ENCODE peak calls at places on chromosomes 1 and 21, in ten cellular contexts. Z, P, U, Y, A, M, R, D, C and J are unnamed samples.

GRCh38 chr21:33643658-33644311 is 1.5 kb downstream of the ITSN1 start:
- DNase-seq in Z (no peak), P (peak; percentile 39), U (peak; percentile 26), Y (no peak), A (no peak), M (peak; percentile 27), R (no peak), D (no peak), C (no peak), J (no peak)

GRCh38 chr1:175094626-175095025 is 27.0 kb downstream of the TNN start:
- DNase-seq in Z (no peak), P (no peak), U (no peak), Y (no peak), A (no peak), M (no peak), R (no peak), D (no peak), C (no peak), J (no peak)

GRCh38 chr1:178037510-178038253 is 56.2 kb upstream of the RASAL2 start:
- DNase-seq in Z (peak; percentile 91), P (peak; percentile 79), U (peak; percentile 92), Y (no peak), A (peak; percentile 87), M (peak; percentile 94), R (peak; percentile 16), D (peak; percentile 89), C (peak; percentile 45), J (peak; percentile 9)

GRCh38 chr1:33152685-33153432 is 29.0 kb downstream of the TRIM62 start:
- DNase-seq in Z (peak; percentile 91), P (no peak), U (no peak), Y (no peak), A (peak; percentile 96), M (peak; percentile 90), R (no peak), D (peak; percentile 57), C (no peak), J (no peak)

GRCh38 chr1:246793331-246793890 is 69.2 kb downstream of the SCCPDH start:
- DNase-seq in Z (no peak), P (no peak), U (no peak), Y (no peak), A (no peak), M (no peak), R (no peak), D (no peak), C (no peak), J (no peak)

GRCh38 chr21:38380391-38381137 is 117.7 kb downstream of the ERG start:
- DNase-seq in Z (no peak), P (no peak), U (no peak), Y (no peak), A (no peak), M (peak; percentile 12), R (no peak), D (no peak), C (peak; percentile 21), J (no peak)

GRCh38 chr21:41559658-41560599 is 52.0 kb upstream of the TMPRSS2 start:
- DNase-seq in Z (no peak), P (no peak), U (no peak), Y (no peak), A (no peak), M (no peak), R (peak; percentile 81), D (no peak), C (peak; percentile 40), J (no peak)

GRCh38 chr1:241637604-241638003 is 2.6 kb downstream of the CHML start:
- DNase-seq in Z (no peak), P (no peak), U (no peak), Y (no peak), A (no peak), M (no peak), R (no peak), D (no peak), C (peak; percentile 29), J (no peak)

GRCh38 chr1:113930499-113931161 is 1.5 kb downstream of the HIPK1 start:
- DNase-seq in Z (no peak), P (peak; percentile 18), U (peak; percentile 66), Y (no peak), A (no peak), M (peak; percentile 51), R (no peak), D (no peak), C (peak; percentile 58), J (no peak)

GRCh38 chr21:40853956-40854688 is 7.2 kb upstream of the DSCAM start:
- DNase-seq in Z (no peak), P (no peak), U (no peak), Y (no peak), A (no peak), M (no peak), R (no peak), D (no peak), C (no peak), J (no peak)

GRCh38 chr1:209723761-209724693 is 19.4 kb downstream of the HSD11B1 start:
- DNase-seq in Z (no peak), P (no peak), U (no peak), Y (no peak), A (no peak), M (no peak), R (no peak), D (no peak), C (no peak), J (peak; percentile 30)

GRCh38 chr1:17158961-17159360 is 39.7 kb upstream of the PADI2 start:
- DNase-seq in Z (no peak), P (no peak), U (no peak), Y (no peak), A (no peak), M (no peak), R (no peak), D (no peak), C (no peak), J (no peak)

GRCh38 chr1:117810553-117810952 is 118.9 kb downstream of the GDAP2 start:
- DNase-seq in Z (no peak), P (no peak), U (no peak), Y (no peak), A (no peak), M (peak; percentile 11), R (peak; percentile 86), D (no peak), C (no peak), J (no peak)

GRCh38 chr1:200535605-200536004 is 84.9 kb downstream of the KIF14 start:
- DNase-seq in Z (no peak), P (no peak), U (no peak), Y (no peak), A (peak; percentile 49), M (peak; percentile 68), R (no peak), D (no peak), C (peak; percentile 87), J (no peak)

GRCh38 chr1:98049370-98050115 is 128.7 kb upstream of the DPYD start:
- DNase-seq in Z (no peak), P (peak; percentile 30), U (no peak), Y (no peak), A (peak; percentile 38), M (peak; percentile 51), R (no peak), D (no peak), C (no peak), J (no peak)

GRCh38 chr21:44875341-44875740 is 1.9 kb upstream of the PTTG1IP start:
- DNase-seq in Z (no peak), P (no peak), U (no peak), Y (no peak), A (no peak), M (no peak), R (no peak), D (no peak), C (peak; percentile 63), J (no peak)

GRCh38 chr1:185974367-185974766 is 240.2 kb downstream of the HMCN1 start:
- DNase-seq in Z (no peak), P (no peak), U (no peak), Y (no peak), A (no peak), M (no peak), R (no peak), D (no peak), C (no peak), J (no peak)

DNA sequence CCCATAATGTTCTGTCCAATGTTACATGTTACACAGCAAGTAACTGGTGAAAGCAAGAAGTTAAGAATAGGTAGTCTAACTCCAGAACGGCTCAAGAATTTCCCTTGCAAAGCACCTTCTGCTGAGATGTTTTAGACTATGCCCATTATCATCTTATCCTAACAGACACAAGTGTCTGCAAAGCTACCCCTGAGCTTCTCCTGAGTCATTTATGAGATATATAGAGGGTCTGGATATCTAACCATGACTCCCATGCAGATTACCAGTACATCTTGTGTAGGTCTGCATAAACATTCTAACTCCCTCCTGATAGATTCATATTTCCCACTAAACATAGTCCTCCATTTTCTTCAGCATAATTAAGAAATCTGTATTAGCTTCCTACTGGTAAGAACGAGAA is 171.7 kb downstream of the COQ8A start:
- DNase-seq in Z (no peak), P (no peak), U (no peak), Y (no peak), A (no peak), M (no peak), R (no peak), D (no peak), C (no peak), J (no peak)
- TF ChIP-seq CTCF in Z (no peak), P (no peak), U (no peak), Y (no peak), A (no peak), M (no peak), R (no peak), D (no peak), C (no peak), J (no peak)

DNA sequence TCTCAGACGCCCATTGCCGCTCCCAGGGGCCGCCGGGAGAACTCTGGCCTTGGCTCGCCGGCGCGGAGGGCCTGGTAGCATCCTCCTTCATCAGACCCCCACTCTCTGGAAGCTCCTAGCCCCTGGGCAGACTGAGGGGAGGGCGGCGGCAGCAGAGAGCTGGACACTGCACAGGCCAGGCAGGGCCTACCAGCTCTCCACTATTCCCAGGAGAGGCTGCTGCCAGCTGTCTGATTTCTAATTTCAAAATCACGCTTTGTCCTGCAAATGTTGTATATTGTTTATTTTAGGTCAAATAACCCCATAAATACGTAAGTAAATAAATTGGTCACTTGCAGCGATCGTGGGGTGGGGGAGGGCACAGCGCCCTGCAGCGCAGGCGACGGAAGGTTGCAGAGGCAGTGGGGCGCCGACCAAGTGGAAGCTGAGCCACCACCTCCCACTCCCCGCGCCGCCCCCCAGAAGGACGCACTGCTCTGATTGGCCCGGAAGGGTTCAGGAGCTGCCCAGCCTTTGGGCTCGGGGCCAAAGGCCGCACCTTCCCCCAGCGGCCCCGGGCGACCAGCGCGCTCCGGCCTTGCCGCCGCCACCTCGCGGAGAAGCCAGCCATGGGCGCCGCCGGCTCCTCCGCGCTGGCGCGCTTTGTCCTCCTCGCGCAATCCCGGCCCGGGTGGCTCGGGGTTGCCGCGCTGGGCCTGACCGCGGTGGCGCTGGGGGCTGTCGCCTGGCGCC is at the start of gene MTARC1:
- DNase-seq in Z (peak; percentile 83), P (peak; percentile 90), U (peak; percentile 74), Y (no peak), A (peak; percentile 90), M (peak; percentile 88), R (peak; percentile 12), D (peak; percentile 40), C (no peak), J (peak; percentile 52)
- TF ChIP-seq CTCF in Z (peak; percentile 54), P (no peak), U (peak; percentile 4), Y (no peak), A (peak; percentile 12), M (no peak), R (no peak), D (no peak), C (no peak), J (no peak)

GRCh38 chr1:156801409-156802121 is 15.1 kb downstream of the SH2D2A start:
- DNase-seq in Z (peak; percentile 31), P (peak; percentile 59), U (peak; percentile 30), Y (no peak), A (no peak), M (no peak), R (peak; percentile 93), D (peak; percentile 68), C (peak; percentile 8), J (no peak)
- TF ChIP-seq CTCF in Z (peak; percentile 41), P (peak; percentile 56), U (peak; percentile 36), Y (no peak), A (no peak), M (no peak), R (peak; percentile 59), D (peak; percentile 50), C (no peak), J (no peak)

GRCh38 chr1:6800728-6801127 is 15.5 kb downstream of the CAMTA1 start:
- DNase-seq in Z (no peak), P (no peak), U (no peak), Y (no peak), A (no peak), M (no peak), R (no peak), D (no peak), C (peak; percentile 38), J (no peak)
- TF ChIP-seq CTCF in Z (no peak), P (no peak), U (no peak), Y (no peak), A (no peak), M (no peak), R (no peak), D (no peak), C (no peak), J (no peak)